ENCODE peak calls at places on chromosome 10, in six cellular contexts. F is right lobe of liver, B is aorta, M is body of pancreas, H is lung, N is fibroblast of lung. D is an unnamed sample.

GRCh38 chr10:102327002-102327401 is 68.5 kb upstream of the NFKB2 start:
- DNase-seq in N (no peak), B (no peak), H (no peak), M (no peak), F (no peak), D (no peak)

GRCh38 chr10:133309720-133310398 is 1.1 kb downstream of the ZNF511 start:
- DNase-seq in N (no peak), H (peak; percentile 53), M (peak; percentile 76), F (peak; percentile 89), B (peak; percentile 81), D (no peak)

GRCh38 chr10:5620223-5620721 is 46.1 kb downstream of the ASB13 start:
- DNase-seq in M (no peak), F (peak; percentile 49), N (no peak), H (no peak), B (peak; percentile 78), D (no peak)

GRCh38 chr10:35363587-35363986 is 27.3 kb downstream of the CCNY start:
- DNase-seq in B (no peak), N (no peak), M (no peak), H (no peak), F (no peak), D (no peak)

GRCh38 chr10:75492151-75492550 is 60.7 kb downstream of the LRMDA start:
- DNase-seq in N (no peak), B (no peak), M (no peak), H (no peak), F (no peak), D (no peak)

GRCh38 chr10:112262556-112262955 is 20.6 kb upstream of the TECTB start:
- DNase-seq in N (no peak), B (no peak), H (no peak), F (no peak), M (no peak), D (peak; percentile 28)

GRCh38 chr10:6347391-6347951 is 144.7 kb downstream of the PFKFB3 start:
- DNase-seq in H (no peak), N (no peak), B (no peak), F (no peak), M (no peak), D (no peak)

GRCh38 chr10:86282664-86283465 is 83.7 kb downstream of the GRID1 start:
- DNase-seq in F (no peak), N (no peak), M (no peak), B (no peak), H (peak; percentile 20), D (no peak)

GRCh38 chr10:33280217-33280616 is 54.2 kb downstream of the NRP1 start:
- DNase-seq in F (no peak), H (no peak), B (no peak), N (peak; percentile 45), M (no peak), D (no peak)

GRCh38 chr10:98536551-98536950 is 89.8 kb upstream of the HPS1 start:
- DNase-seq in N (peak; percentile 34), F (no peak), H (no peak), M (no peak), B (no peak), D (peak; percentile 86)

GRCh38 chr10:8133146-8133545 is 78.7 kb downstream of the GATA3 start:
- DNase-seq in B (no peak), F (no peak), H (no peak), N (no peak), M (no peak), D (no peak)

DNA sequence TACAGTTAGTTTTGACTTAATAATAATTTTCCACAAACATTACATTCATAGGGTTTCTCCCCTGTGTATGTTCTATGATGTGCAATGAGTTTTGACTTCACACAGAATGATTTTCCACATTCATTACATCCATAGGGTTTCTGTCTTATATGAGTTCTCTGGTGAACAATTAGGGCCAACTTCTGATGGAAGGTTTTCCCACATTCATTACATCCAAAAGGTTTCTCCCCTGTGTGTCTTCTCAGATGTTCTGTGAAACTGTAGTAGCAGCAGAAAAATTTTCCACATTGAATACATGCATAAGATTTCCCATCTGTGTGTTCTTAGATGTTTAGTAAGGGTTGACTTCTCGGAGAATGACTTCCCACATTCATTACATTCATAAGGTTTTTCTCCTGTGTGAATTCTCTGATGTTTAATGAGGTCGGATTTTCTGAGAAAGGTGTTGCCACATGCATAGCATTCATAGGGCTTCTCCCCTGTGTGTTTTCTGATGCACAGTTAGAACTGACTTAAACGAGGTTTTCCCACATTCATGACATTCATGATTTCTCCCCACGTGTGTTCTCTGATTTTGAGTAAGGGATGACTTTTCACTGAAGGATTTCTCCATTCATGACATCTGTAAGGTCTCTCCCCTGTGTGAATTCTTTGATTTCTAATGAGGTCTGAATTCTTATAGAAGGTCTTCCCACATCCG is 118.5 kb downstream of the ZNF33B start:
- DNase-seq in F (no peak), H (no peak), M (no peak), N (peak; percentile 8), B (no peak), D (no peak)
- H3K9me3 ChIP-seq in F (peaks cover 46% of the 10 kb centered on the region), H (peaks cover 32% of the 10 kb centered on the region), M (no peaks in the 10 kb centered on the region), N (no peaks in the 10 kb centered on the region), B (peaks cover 29% of the 10 kb centered on the region), D (peaks cover 35% of the 10 kb centered on the region)

DNA sequence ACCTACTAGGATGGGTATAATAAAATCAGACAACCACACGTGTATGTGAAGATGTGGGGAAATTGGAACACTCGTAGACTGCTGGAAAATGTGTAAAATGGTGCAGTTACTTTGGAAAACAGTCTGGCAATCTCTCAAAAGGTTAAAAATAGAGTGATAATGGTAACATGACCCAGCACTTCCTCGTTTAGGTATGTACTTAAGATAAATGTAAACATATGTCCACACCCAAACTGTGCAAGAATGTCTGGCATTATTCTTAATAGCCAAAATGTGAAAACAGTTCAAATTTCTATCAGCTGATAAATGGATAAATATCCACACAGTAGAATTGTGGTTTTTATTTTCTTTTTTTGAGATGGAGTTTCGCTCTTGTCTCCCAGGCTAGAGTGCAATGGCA is 272.8 kb downstream of the ZNF248 start:
- DNase-seq in N (no peak), F (no peak), B (no peak), H (no peak), M (no peak), D (no peak)
- H3K9me3 ChIP-seq in N (no peaks in the 10 kb centered on the region), F (no peaks in the 10 kb centered on the region), B (no peaks in the 10 kb centered on the region), H (peaks cover 2% of the 10 kb centered on the region), M (no peaks in the 10 kb centered on the region), D (no peaks in the 10 kb centered on the region)

GRCh38 chr10:21830037-21830436 is 173.5 kb downstream of the DNAJC1 start:
- DNase-seq in F (no peak), N (no peak), B (no peak), H (no peak), M (no peak), D (no peak)
- H3K9me3 ChIP-seq in F (peaks cover 13% of the 10 kb centered on the region), N (no peaks in the 10 kb centered on the region), B (no peaks in the 10 kb centered on the region), H (peaks cover 14% of the 10 kb centered on the region), M (no peaks in the 10 kb centered on the region), D (peaks cover 26% of the 10 kb centered on the region)

DNA sequence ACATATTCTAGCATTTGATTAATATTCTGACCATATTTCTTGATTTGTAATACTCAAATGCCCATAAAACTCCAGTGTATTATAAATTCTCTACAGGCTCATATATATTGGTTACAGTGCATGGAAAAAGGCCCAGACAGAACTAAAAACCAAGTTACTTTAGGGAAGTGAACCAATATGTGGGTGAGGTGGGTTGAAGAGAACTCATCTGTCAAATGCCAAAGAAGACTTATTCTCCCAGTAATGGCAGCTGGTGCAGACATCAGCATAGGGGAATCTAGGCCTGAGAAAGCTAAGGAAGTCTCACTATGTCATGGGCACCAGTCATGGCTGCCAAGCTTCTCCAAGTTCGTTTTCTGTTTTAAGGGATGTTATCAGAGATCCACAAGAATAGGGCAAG is 30.6 kb downstream of the ZNF248 start:
- DNase-seq in F (no peak), M (no peak), H (no peak), B (no peak), N (no peak), D (no peak)
- H3K9me3 ChIP-seq in F (peaks cover 12% of the 10 kb centered on the region), M (no peaks in the 10 kb centered on the region), H (peaks cover 19% of the 10 kb centered on the region), B (peaks cover 22% of the 10 kb centered on the region), N (peaks cover 2% of the 10 kb centered on the region), D (peaks cover 9% of the 10 kb centered on the region)

DNA sequence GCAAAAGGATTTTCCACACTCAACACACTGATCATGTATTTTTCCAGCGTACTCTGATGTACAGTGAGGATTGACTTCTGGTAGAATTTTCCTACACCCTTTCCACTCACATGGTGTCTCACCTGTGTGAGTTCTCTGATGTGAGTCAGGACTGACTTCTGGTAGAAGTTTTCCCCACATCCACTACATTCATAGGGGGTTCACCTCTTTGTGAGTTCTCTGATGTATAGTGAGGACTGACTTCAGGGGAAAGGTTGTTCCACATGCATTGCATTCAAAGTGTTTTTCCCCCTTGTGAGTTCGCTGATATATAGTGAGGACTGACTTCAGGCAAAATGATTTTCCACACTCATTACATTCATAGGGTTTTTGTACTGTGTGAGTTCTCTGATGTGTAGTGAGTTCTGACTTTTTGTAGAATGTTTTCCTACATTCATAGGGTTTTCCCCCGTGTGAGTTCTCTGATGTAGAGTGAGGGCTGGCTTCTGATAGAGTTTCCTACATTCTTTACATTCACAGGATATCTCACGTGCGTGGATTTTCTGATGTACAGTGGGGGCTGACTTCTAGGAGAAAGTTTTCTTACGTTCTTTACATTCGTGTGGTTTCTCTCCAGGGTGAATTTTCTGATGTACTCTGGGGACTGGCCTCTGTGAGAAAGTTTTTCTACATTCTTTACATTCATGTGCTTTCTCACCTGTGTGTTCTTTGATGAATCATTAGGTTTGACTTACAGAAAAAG is 146.5 kb downstream of the GLRX3 start:
- DNase-seq in F (no peak), H (no peak), M (no peak), B (no peak), N (no peak), D (no peak)
- H3K9me3 ChIP-seq in F (peaks cover 33% of the 10 kb centered on the region), H (peaks cover 42% of the 10 kb centered on the region), M (no peaks in the 10 kb centered on the region), B (peaks cover 21% of the 10 kb centered on the region), N (no peaks in the 10 kb centered on the region), D (peaks cover 22% of the 10 kb centered on the region)